ENCODE peak calls at places on chromosomes 13 and 19, in five cellular contexts. B, W, T, Z and M are unnamed samples.

GRCh38 chr19:40411125-40411842 is 1.9 kb downstream of the PRX start:
- DNase-seq in Z (no peak), W (no peak), B (no peak), T (no peak), M (no peak)

GRCh38 chr13:51619614-51620013 is 35.4 kb downstream of the WDFY2 start:
- DNase-seq in B (peak; percentile 56), T (no peak), Z (peak; percentile 50), W (no peak), M (no peak)

GRCh38 chr13:44755872-44756271 is 179.7 kb upstream of the TSC22D1 start:
- DNase-seq in T (no peak), W (no peak), B (peak; percentile 72), Z (peak; percentile 53), M (no peak)

GRCh38 chr13:60327551-60327950 is 69.5 kb upstream of the TDRD3 start:
- DNase-seq in W (no peak), T (no peak), Z (no peak), B (no peak), M (no peak)

GRCh38 chr19:33201886-33202545 is 7.9 kb downstream of the LRP3 start:
- DNase-seq in B (no peak), T (no peak), W (no peak), Z (no peak), M (no peak)

GRCh38 chr13:106525865-106526264 is 9.6 kb downstream of the EFNB2 start:
- DNase-seq in T (no peak), B (peak; percentile 44), Z (no peak), W (no peak), M (no peak)

GRCh38 chr19:43755256-43755801 is 567 bp upstream of the SMG9 start:
- DNase-seq in Z (peak; percentile 78), B (peak; percentile 69), T (peak; percentile 72), W (peak; percentile 84), M (peak; percentile 55)

GRCh38 chr19:18633321-18633720 is 3.5 kb upstream of the KLHL26 start:
- DNase-seq in B (no peak), Z (no peak), W (peak; percentile 70), T (no peak), M (no peak)

GRCh38 chr13:43908156-43909126 is 28.7 kb downstream of the LACC1 start:
- DNase-seq in Z (peak; percentile 74), T (peak; percentile 40), W (no peak), B (peak; percentile 58), M (no peak)

GRCh38 chr19:35373492-35373891 is 2.6 kb downstream of the GPR42 start:
- DNase-seq in W (no peak), T (no peak), B (no peak), Z (no peak), M (no peak)

GRCh38 chr19:14004619-14005380 is 1.3 kb downstream of the RFX1 start:
- DNase-seq in T (peak; percentile 66), Z (no peak), B (no peak), W (no peak), M (no peak)

GRCh38 chr19:14516746-14517438 is 1.3 kb downstream of the DNAJB1 start:
- DNase-seq in Z (no peak), W (no peak), T (no peak), B (no peak), M (no peak)

GRCh38 chr13:109875746-109876145 is 89.4 kb upstream of the IRS2 start:
- DNase-seq in W (no peak), Z (no peak), T (no peak), B (no peak), M (no peak)

GRCh38 chr19:49469828-49470614 is 4.0 kb upstream of the FLT3LG start:
- DNase-seq in B (peak; percentile 10), Z (no peak), W (peak; percentile 47), T (no peak), M (no peak)

GRCh38 chr19:3944018-3944721 is 11.3 kb downstream of the NMRK2 start:
- DNase-seq in B (no peak), W (no peak), Z (no peak), T (no peak), M (no peak)

GRCh38 chr13:93307166-93307565 is 80.6 kb downstream of the GPC6 start:
- DNase-seq in Z (no peak), T (no peak), B (no peak), W (no peak), M (no peak)

GRCh38 chr13:45340422-45341033 is 455 bp downstream of the TPT1 start:
- DNase-seq in T (peak; percentile 86), B (peak; percentile 86), Z (peak; percentile 96), W (peak; percentile 85), M (peak; percentile 75)

GRCh38 chr19:35122687-35123551 is 7.3 kb downstream of the FXYD3 start:
- DNase-seq in T (no peak), W (no peak), B (peak; percentile 94), Z (no peak), M (no peak)

GRCh38 chr13:60969659-60970058 is 446.0 kb downstream of the PCDH20 start:
- DNase-seq in W (no peak), T (no peak), B (no peak), Z (no peak), M (no peak)

GRCh38 chr19:32359581-32359980 is 14.2 kb downstream of the ZNF507 start:
- DNase-seq in W (no peak), T (no peak), Z (no peak), B (no peak), M (no peak)

GRCh38 chr19:46926201-46927071 is 65.6 kb downstream of the ARHGAP35 start:
- DNase-seq in B (no peak), T (no peak), W (no peak), Z (no peak), M (no peak)

GRCh38 chr13:23921451-23921888 is 24.2 kb upstream of the C1QTNF9B start:
- DNase-seq in T (peak; percentile 27), Z (peak; percentile 75), B (peak; percentile 72), W (no peak), M (no peak)

GRCh38 chr13:50729177-50729576 is 114.3 kb downstream of the DLEU7 start:
- DNase-seq in T (no peak), Z (no peak), B (no peak), W (no peak), M (no peak)

GRCh38 chr13:26132756-26133155 is 80.9 kb upstream of the SHISA2 start:
- DNase-seq in B (no peak), T (no peak), Z (peak; percentile 46), W (no peak), M (no peak)

GRCh38 chr19:35357867-35358573 is at the start of gene FFAR3:
- DNase-seq in Z (peak; percentile 78), B (no peak), T (peak; percentile 17), W (no peak), M (no peak)

GRCh38 chr13:105196052-105196451 is 1339.4 kb downstream of the EFNB2 start:
- DNase-seq in T (no peak), Z (peak; percentile 89), B (peak; percentile 44), W (no peak), M (no peak)

GRCh38 chr19:1568320-1569019 is at the start of gene MEX3D:
- DNase-seq in W (peak; percentile 85), B (peak; percentile 77), Z (peak; percentile 62), T (peak; percentile 57), M (peak; percentile 73)

GRCh38 chr13:101552797-101553196 is 100.3 kb downstream of the ITGBL1 start:
- DNase-seq in T (no peak), W (no peak), Z (peak; percentile 52), B (peak; percentile 11), M (no peak)

GRCh38 chr13:33015791-33016323 is 366 bp upstream of the KL start:
- DNase-seq in Z (no peak), B (no peak), W (peak; percentile 20), T (no peak), M (no peak)

GRCh38 chr19:16268676-16269319 is 55.8 kb upstream of the KLF2 start:
- DNase-seq in Z (no peak), B (no peak), T (no peak), W (no peak), M (no peak)

GRCh38 chr19:14318873-14319272 is 62.4 kb upstream of the ADGRE5 start:
- DNase-seq in Z (no peak), W (peak; percentile 25), B (no peak), T (no peak), M (no peak)

GRCh38 chr13:109160887-109161669 is 531.7 kb downstream of the MYO16 start:
- DNase-seq in T (no peak), Z (no peak), W (no peak), B (peak; percentile 82), M (no peak)

GRCh38 chr13:46122304-46122703 is 17.5 kb upstream of the CPB2 start:
- DNase-seq in T (no peak), W (no peak), Z (no peak), B (no peak), M (no peak)

GRCh38 chr19:12745166-12745897 is 6.3 kb upstream of the BEST2 start:
- DNase-seq in W (no peak), B (no peak), T (no peak), Z (no peak), M (no peak)

GRCh38 chr19:31715249-31715944 is 366.2 kb upstream of the TSHZ3 start:
- DNase-seq in B (no peak), W (no peak), T (peak; percentile 39), Z (peak; percentile 3), M (no peak)

DNA sequence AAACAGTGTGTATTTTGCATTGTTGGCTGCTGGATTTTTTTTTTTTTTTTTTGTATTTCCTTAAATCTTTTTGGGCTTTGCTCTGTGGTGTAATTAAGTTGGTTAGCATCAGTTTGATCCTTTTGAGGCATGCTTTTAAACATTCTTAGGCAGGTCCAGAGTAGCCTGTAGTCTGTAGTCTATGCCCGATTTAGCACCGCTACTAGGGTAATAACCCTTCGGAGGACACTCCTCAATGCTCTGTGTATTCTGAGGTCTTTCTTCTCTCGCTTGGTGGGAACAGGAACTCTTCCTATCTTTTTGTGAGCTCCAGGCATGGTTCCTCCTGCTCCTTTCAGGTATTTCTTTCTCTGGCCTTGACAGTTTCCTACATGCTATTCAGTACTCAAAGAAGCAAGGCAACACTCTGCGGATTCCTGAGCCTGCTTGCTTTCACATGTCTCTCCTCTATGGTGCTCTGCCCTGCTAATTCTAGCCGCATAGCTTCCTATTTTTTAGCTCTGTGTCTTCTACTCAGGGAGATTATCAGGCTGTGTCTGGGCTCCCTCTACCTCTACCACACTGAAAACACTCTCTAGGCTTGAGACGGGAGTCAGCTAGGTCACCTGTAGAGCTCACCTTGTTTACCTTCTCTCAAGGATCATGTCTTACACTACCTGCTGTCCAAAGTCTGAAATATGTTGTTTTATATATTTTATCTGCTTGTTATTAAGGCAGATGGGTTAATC is 195.1 kb downstream of the NDFIP2 start:
- DNase-seq in B (peak; percentile 27), T (no peak), W (no peak), Z (no peak), M (no peak)
- TF ChIP-seq CTCF in B (peak; percentile 26), T (no peak), W (no peak), Z (no peak), M (no peak)

GRCh38 chr19:2624537-2625091 is 77.9 kb downstream of the GNG7 start:
- DNase-seq in Z (no peak), W (no peak), T (no peak), B (no peak), M (no peak)
- TF ChIP-seq CTCF in Z (no peak), W (no peak), T (no peak), B (no peak), M (peak; percentile 26)

DNA sequence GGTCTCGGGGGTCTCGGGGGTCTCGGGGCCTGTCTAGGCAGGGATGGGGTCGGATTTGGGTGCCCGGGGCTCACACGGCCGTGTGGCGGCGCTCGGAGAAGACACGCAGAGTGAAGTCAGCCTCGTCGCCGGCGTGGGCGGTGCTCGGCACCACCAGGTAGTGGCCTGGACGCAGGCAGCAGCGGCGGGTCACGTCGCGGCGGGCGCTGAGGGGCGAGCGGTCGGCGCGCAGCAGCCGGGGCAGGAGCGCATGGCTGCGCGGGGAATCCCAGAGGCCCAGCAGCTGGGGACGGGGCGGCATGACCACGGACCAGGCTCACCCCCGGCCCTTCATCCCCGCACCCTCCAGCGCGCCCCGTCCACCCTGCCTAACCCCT is 8.2 kb downstream of the CAPN12 start:
- DNase-seq in B (peak; percentile 65), W (peak; percentile 52), T (no peak), Z (no peak), M (no peak)
- TF ChIP-seq CTCF in B (no peak), W (no peak), T (no peak), Z (no peak), M (no peak)

GRCh38 chr19:55165952-55166529 is 372 bp downstream of the DNAAF3 start:
- DNase-seq in T (no peak), W (peak; percentile 88), Z (peak; percentile 84), B (peak; percentile 90), M (peak; percentile 73)
- TF ChIP-seq CTCF in T (no peak), W (peak; percentile 29), Z (peak; percentile 68), B (peak; percentile 63), M (peak; percentile 76)